ENCODE peak calls at places on chromosome 16, in four cellular contexts. L is occipital lobe, A is T-helper 9 cell, M is neural progenitor cell. O is an unnamed sample.

GRCh38 chr16:30004424-30004776 is 6.4 kb downstream of the DOC2A start:
- DNase-seq in L (no peak), A (no peak), M (no peak), O (no peak)

GRCh38 chr16:81263470-81264200 is 25.1 kb downstream of the BCO1 start:
- DNase-seq in L (no peak), A (no peak), M (no peak), O (no peak)

GRCh38 chr16:54431041-54431996 is 144.7 kb upstream of the IRX3 start:
- DNase-seq in L (no peak), A (no peak), M (no peak), O (peak)

GRCh38 chr16:11914759-11915643 is 755 bp downstream of the GSPT1 start:
- DNase-seq in L (peak), A (peak), M (peak), O (no peak)

GRCh38 chr16:88835383-88835782 is 21.4 kb downstream of the GALNS start:
- DNase-seq in L (no peak), A (no peak), M (no peak), O (no peak)

GRCh38 chr16:56985288-56985961 is 3.9 kb upstream of the NLRC5 start:
- DNase-seq in L (no peak), A (no peak), M (no peak), O (peak)

GRCh38 chr16:53057658-53058057 is 2.9 kb downstream of the CHD9 start:
- DNase-seq in L (no peak), A (no peak), M (no peak), O (no peak)

GRCh38 chr16:63289834-63290460 is 1253.7 kb upstream of the CDH8 start:
- DNase-seq in L (peak), A (no peak), M (peak), O (no peak)

GRCh38 chr16:47045023-47045422 is 71.5 kb upstream of the DNAJA2 start:
- DNase-seq in L (no peak), A (no peak), M (no peak), O (no peak)

GRCh38 chr16:82040296-82040695 is 5.2 kb downstream of the HSD17B2 start:
- DNase-seq in L (no peak), A (no peak), M (no peak), O (no peak)

GRCh38 chr16:47946077-47946476 is 209.7 kb downstream of the ABCC12 start:
- DNase-seq in L (no peak), A (no peak), M (no peak), O (no peak)